ENCODE peak calls at places on chromosomes 16 and 17, in five cellular contexts. Y is activated CD4-positive, alpha-beta T cell treated with anti-CD3 and anti-CD28 coated beads, Interleukin-2, amount 50 U/mL, for 24 hours; C is stimulated activated CD8-positive, alpha-beta memory T cell treated with anti-CD3 and anti-CD28 coated beads, Interleukin-7, amount 100 ng/mL, for 1 hour; Z is nucleus accumbens; R is neural crest cell. N is an unnamed sample.

GRCh38 chr17:6483507-6483906 is 39.3 kb downstream of the PIMREG start:
- DNase-seq in Y (no peak), R (no peak), C (no peak), Z (no peak), N (no peak)

GRCh38 chr17:76337413-76337777 is 16.3 kb downstream of the PRPSAP1 start:
- DNase-seq in Z (no peak), C (no peak), Y (no peak), R (no peak), N (no peak)

GRCh38 chr17:35080536-35080935 is 17.0 kb upstream of the RFFL start:
- DNase-seq in Y (no peak), R (no peak), Z (no peak), C (no peak), N (peak)

GRCh38 chr17:40900819-40901356 is 15.8 kb upstream of the KRT20 start:
- DNase-seq in Z (no peak), R (no peak), Y (no peak), C (no peak), N (no peak)

GRCh38 chr17:18259621-18260331 is 686 bp upstream of the MIEF2 start:
- DNase-seq in Y (no peak), Z (no peak), R (no peak), C (no peak), N (no peak)

GRCh38 chr16:17070882-17071592 is 399.7 kb downstream of the XYLT1 start:
- DNase-seq in Y (peak), R (peak), Z (peak), C (peak), N (peak)

GRCh38 chr17:76138234-76138895 is 2.7 kb downstream of the FOXJ1 start:
- DNase-seq in R (peak), C (no peak), Z (peak), Y (no peak), N (no peak)

GRCh38 chr17:9239260-9239820 is 218.0 kb downstream of the NTN1 start:
- DNase-seq in R (no peak), C (no peak), Z (no peak), Y (no peak), N (no peak)

GRCh38 chr16:87303431-87303930 is 13.7 kb downstream of the C16orf95 start:
- DNase-seq in C (no peak), Y (no peak), Z (no peak), R (no peak), N (no peak)

GRCh38 chr16:58518083-58518979 is 3.0 kb downstream of the SETD6 start:
- DNase-seq in Z (no peak), C (no peak), Y (no peak), R (no peak), N (peak)

GRCh38 chr16:57475711-57476339 is 10.5 kb downstream of the DOK4 start:
- DNase-seq in C (peak), Y (peak), R (peak), Z (no peak), N (peak)

GRCh38 chr17:67212716-67213417 is 32.1 kb downstream of the HELZ start:
- DNase-seq in Z (no peak), C (no peak), R (no peak), Y (no peak), N (no peak)

GRCh38 chr16:85227924-85228462 is 115.7 kb upstream of the CIBAR2 start:
- DNase-seq in Y (no peak), R (no peak), Z (no peak), C (no peak), N (no peak)

GRCh38 chr16:83066011-83066410 is 439.2 kb downstream of the CDH13 start:
- DNase-seq in Z (no peak), R (no peak), Y (no peak), C (no peak), N (no peak)

GRCh38 chr16:49899991-49900690 is 44.2 kb upstream of the ZNF423 start:
- DNase-seq in R (no peak), Y (no peak), C (no peak), Z (no peak), N (no peak)

GRCh38 chr17:81563861-81564586 is 11.9 kb upstream of the FAAP100 start:
- DNase-seq in Y (no peak), C (no peak), R (no peak), Z (no peak), N (no peak)

GRCh38 chr17:208429-208828 is 27.0 kb upstream of the DOC2B start:
- DNase-seq in R (no peak), C (no peak), Y (no peak), Z (no peak), N (no peak)

GRCh38 chr16:74936902-74937560 is 47.9 kb downstream of the WDR59 start:
- DNase-seq in Y (no peak), R (no peak), Z (no peak), C (no peak), N (peak)

GRCh38 chr17:74085434-74085833 is 118.0 kb upstream of the RPL38 start:
- DNase-seq in C (no peak), Y (no peak), R (no peak), Z (no peak), N (no peak)

GRCh38 chr16:88533381-88533831 is 36.8 kb upstream of the ZC3H18 start:
- DNase-seq in C (no peak), Y (no peak), Z (peak), R (no peak), N (no peak)

GRCh38 chr17:38864636-38865398 is 5.0 kb upstream of the LASP1 start:
- DNase-seq in C (no peak), R (no peak), Z (no peak), Y (no peak), N (no peak)

GRCh38 chr17:77707546-77707945 is 251.0 kb upstream of the TNRC6C start:
- DNase-seq in Z (no peak), R (no peak), Y (no peak), C (no peak), N (no peak)

GRCh38 chr17:78375401-78376079 is 2.9 kb upstream of the PGS1 start:
- DNase-seq in Y (no peak), Z (no peak), R (no peak), C (no peak), N (no peak)

GRCh38 chr17:27323538-27324212 is 29.8 kb downstream of the WSB1 start:
- DNase-seq in R (no peak), C (no peak), Z (no peak), Y (no peak), N (no peak)

GRCh38 chr17:45190503-45191282 is 29.0 kb downstream of the HEXIM2 start:
- DNase-seq in C (no peak), Z (no peak), Y (no peak), R (no peak), N (no peak)

GRCh38 chr16:54509406-54509931 is 222.9 kb upstream of the IRX3 start:
- DNase-seq in R (no peak), Z (no peak), C (no peak), Y (no peak), N (no peak)

GRCh38 chr16:1539720-1540555 is 6.5 kb downstream of the TMEM204 start:
- DNase-seq in R (no peak), C (no peak), Y (no peak), Z (no peak), N (no peak)